ENCODE peak calls at places on chromosomes 7 and 10, in six cellular contexts. D, A, J, E, L and C are unnamed samples.

GRCh38 chr10:50850576-50851340 is 34.7 kb downstream of the A1CF start:
- DNase-seq in D (no peak), A (no peak), J (no peak), E (no peak), L (no peak), C (no peak)

GRCh38 chr10:18767981-18768380 is 108.8 kb downstream of the ARL5B start:
- DNase-seq in D (no peak), A (no peak), J (no peak), E (no peak), L (no peak), C (no peak)

GRCh38 chr10:53006663-53007610 is 234.4 kb upstream of the MBL2 start:
- DNase-seq in D (no peak), A (no peak), J (no peak), E (no peak), L (no peak), C (no peak)

GRCh38 chr7:155211173-155211572 is 86.5 kb upstream of the INSIG1 start:
- DNase-seq in D (no peak), A (no peak), J (no peak), E (no peak), L (no peak), C (no peak)

GRCh38 chr10:24550680-24551079 is 173.0 kb downstream of the ARHGAP21 start:
- DNase-seq in D (no peak), A (no peak), J (no peak), E (no peak), L (no peak), C (no peak)

GRCh38 chr10:103708627-103709288 is 146.6 kb downstream of the SH3PXD2A start:
- DNase-seq in D (no peak), A (no peak), J (no peak), E (no peak), L (no peak), C (no peak)

GRCh38 chr10:46031648-46032532 is 1.5 kb upstream of the NCOA4 start:
- DNase-seq in D (no peak), A (no peak), J (no peak), E (no peak), L (no peak), C (no peak)

GRCh38 chr10:90968448-90969086 is 47.7 kb upstream of the ANKRD1 start:
- DNase-seq in D (peak), A (no peak), J (no peak), E (no peak), L (peak), C (no peak)

GRCh38 chr10:79223346-79224048 is 123.8 kb upstream of the PPIF start:
- DNase-seq in D (no peak), A (no peak), J (peak), E (no peak), L (no peak), C (peak)

GRCh38 chr7:44757311-44757710 is 8.7 kb downstream of the ZMIZ2 start:
- DNase-seq in D (no peak), A (no peak), J (no peak), E (no peak), L (no peak), C (no peak)

GRCh38 chr10:89252225-89252585 is 630 bp upstream of the LIPA start:
- DNase-seq in D (no peak), A (no peak), J (no peak), E (no peak), L (no peak), C (no peak)

GRCh38 chr10:12844796-12845524 is 156.6 kb downstream of the CCDC3 start:
- DNase-seq in D (peak), A (peak), J (no peak), E (no peak), L (peak), C (no peak)

GRCh38 chr7:17598305-17598704 is 299.9 kb downstream of the AHR start:
- DNase-seq in D (no peak), A (no peak), J (no peak), E (no peak), L (no peak), C (no peak)

GRCh38 chr10:23994459-23995046 is 214.4 kb upstream of the KIAA1217 start:
- DNase-seq in D (peak), A (peak), J (peak), E (no peak), L (peak), C (peak)

GRCh38 chr7:148987751-148988512 is 40.4 kb downstream of the PDIA4 start:
- DNase-seq in D (no peak), A (no peak), J (peak), E (peak), L (peak), C (peak)

GRCh38 chr7:39609462-39610149 is 13.8 kb upstream of the RALA start:
- DNase-seq in D (no peak), A (peak), J (peak), E (peak), L (no peak), C (peak)

GRCh38 chr10:3525832-3526449 is 259.1 kb downstream of the KLF6 start:
- DNase-seq in D (peak), A (peak), J (no peak), E (no peak), L (peak), C (no peak)

GRCh38 chr7:136140469-136140868 is 163.3 kb upstream of the MTPN start:
- DNase-seq in D (no peak), A (no peak), J (no peak), E (no peak), L (no peak), C (no peak)

GRCh38 chr7:84412161-84412969 is 217.8 kb upstream of the SEMA3A start:
- DNase-seq in D (peak), A (peak), J (no peak), E (no peak), L (peak), C (no peak)

GRCh38 chr10:78507761-78508160 is 474.1 kb downstream of the RPS24 start:
- DNase-seq in D (no peak), A (no peak), J (no peak), E (no peak), L (no peak), C (no peak)

GRCh38 chr7:70585071-70585470 is 546.9 kb upstream of the GALNT17 start:
- DNase-seq in D (no peak), A (no peak), J (peak), E (no peak), L (no peak), C (no peak)
- TF ChIP-seq CTCF in D (peak), A (no peak), J (peak), E (no peak), L (no peak), C (no peak)

DNA sequence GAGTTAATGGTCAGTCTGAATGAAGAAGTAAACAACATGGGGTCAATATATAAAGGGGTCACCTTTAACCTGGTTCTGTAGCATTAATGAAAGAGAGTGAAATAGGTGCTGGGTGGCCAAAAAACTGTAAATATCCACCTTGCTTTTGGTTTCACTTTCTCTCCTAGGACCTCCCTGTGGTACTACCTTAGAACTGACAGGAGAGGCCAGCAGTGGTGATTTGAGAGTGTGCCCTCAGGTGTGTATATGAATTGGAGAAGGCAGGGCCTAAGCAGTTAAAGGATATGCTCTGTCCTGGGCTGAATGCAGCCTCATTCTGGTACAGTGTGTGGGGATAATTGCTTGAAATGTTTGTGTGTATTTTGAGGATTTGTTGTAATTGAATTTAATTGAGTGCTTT is 62.0 kb downstream of the BBS9 start:
- DNase-seq in D (no peak), A (peak), J (peak), E (peak), L (no peak), C (no peak)
- TF ChIP-seq CTCF in D (no peak), A (peak), J (no peak), E (no peak), L (no peak), C (no peak)

DNA sequence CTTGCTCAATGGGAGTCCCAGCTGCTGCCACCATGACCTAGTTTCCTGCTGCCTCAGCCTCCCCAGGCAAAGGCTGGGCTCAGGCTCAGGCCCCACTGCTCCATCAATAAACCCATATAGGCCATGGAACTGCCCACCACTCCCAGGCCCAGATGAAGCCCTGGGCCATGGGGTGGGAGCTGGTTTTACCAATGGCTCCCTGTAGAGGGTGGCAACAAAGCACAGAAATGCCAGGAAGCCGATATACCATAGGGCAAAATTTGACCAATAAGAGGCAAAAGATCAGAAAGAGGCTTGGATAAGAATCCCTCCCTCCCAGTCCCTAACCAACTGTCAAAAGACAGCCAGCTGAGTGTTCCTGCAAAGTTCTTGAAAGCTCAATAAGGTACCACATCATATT is 101.8 kb upstream of the DOCK1 start:
- DNase-seq in D (no peak), A (no peak), J (no peak), E (no peak), L (no peak), C (no peak)
- TF ChIP-seq CTCF in D (no peak), A (no peak), J (no peak), E (no peak), L (no peak), C (no peak)

GRCh38 chr7:81501220-81501619 is 268.6 kb downstream of the HGF start:
- DNase-seq in D (peak), A (no peak), J (no peak), E (no peak), L (peak), C (no peak)
- TF ChIP-seq CTCF in D (peak), A (no peak), J (peak), E (no peak), L (peak), C (no peak)

GRCh38 chr10:113108180-113108835 is 158.3 kb downstream of the TCF7L2 start:
- DNase-seq in D (no peak), A (peak), J (peak), E (no peak), L (peak), C (peak)
- TF ChIP-seq CTCF in D (peak), A (peak), J (peak), E (peak), L (peak), C (peak)

GRCh38 chr7:86665669-86666068 is 22.0 kb downstream of the GRM3 start:
- DNase-seq in D (no peak), A (no peak), J (no peak), E (no peak), L (no peak), C (no peak)

GRCh38 chr7:86668315-86668714 is 24.6 kb downstream of the GRM3 start:
- DNase-seq in D (no peak), A (no peak), J (no peak), E (no peak), L (no peak), C (no peak)

GRCh38 chr7:86664991-86665390 is 21.3 kb downstream of the GRM3 start:
- DNase-seq in D (no peak), A (no peak), J (no peak), E (no peak), L (no peak), C (no peak)

GRCh38 chr7:86664486-86664885 is 20.8 kb downstream of the GRM3 start:
- DNase-seq in D (no peak), A (no peak), J (no peak), E (no peak), L (no peak), C (no peak)

GRCh38 chr7:86667732-86668131 is 24.0 kb downstream of the GRM3 start:
- DNase-seq in D (no peak), A (no peak), J (peak), E (no peak), L (no peak), C (no peak)
- TF ChIP-seq CTCF in D (no peak), A (no peak), J (peak), E (no peak), L (no peak), C (no peak)

GRCh38 chr7:8277394-8277982 is 15.5 kb upstream of the ICA1 start:
- DNase-seq in D (no peak), A (peak), J (peak), E (no peak), L (peak), C (no peak)
- TF ChIP-seq CTCF in D (no peak), A (peak), J (peak), E (no peak), L (peak), C (peak)

DNA sequence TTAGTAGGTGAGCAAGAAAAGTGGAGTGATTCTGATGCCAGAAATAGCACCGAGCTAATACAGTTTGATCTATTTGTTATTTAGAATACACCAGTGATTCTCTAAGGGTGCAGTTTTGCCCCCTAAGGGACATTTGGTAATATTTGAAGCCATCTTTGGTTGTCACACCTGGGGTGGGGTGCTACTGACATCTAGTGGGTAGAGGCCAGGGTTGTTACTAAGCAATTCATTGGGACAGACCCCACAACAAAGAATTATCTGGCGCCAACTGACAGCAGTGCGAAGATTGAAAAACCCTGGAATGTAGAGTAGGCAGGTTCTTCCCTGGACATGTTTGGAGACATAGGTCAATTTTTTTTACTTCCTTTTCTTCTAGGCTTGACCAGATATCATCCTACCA is 14.6 kb downstream of the PALS2 start:
- DNase-seq in D (no peak), A (peak), J (peak), E (no peak), L (peak), C (peak)
- TF ChIP-seq CTCF in D (peak), A (peak), J (peak), E (peak), L (peak), C (peak)